ENCODE peak calls at places on chromosomes 13 and 19, in four cellular contexts. One of them, this sample, is unnamed.

GRCh38 chr19:51026554-51026831 is at the start of gene KLK11:
- DNase-seq in C1 segment of cervical spinal cord: no peak
- DNase-seq in NCI-H2081: no peak
- DNase-seq in breast epithelium: no peak
- DNase-seq in this sample: no peak

GRCh38 chr13:114009590-114010400 is 35.9 kb upstream of the C13orf46 start:
- DNase-seq in NCI-H2081: no peak
- DNase-seq in breast epithelium: no peak
- DNase-seq in C1 segment of cervical spinal cord: no peak
- DNase-seq in this sample: peak

GRCh38 chr13:33434676-33435075 is 149.1 kb upstream of the STARD13 start:
- DNase-seq in C1 segment of cervical spinal cord: no peak
- DNase-seq in breast epithelium: no peak
- DNase-seq in NCI-H2081: no peak
- DNase-seq in this sample: no peak

GRCh38 chr19:33401683-33402420 is 28.3 kb downstream of the CEBPG start:
- DNase-seq in C1 segment of cervical spinal cord: no peak
- DNase-seq in NCI-H2081: no peak
- DNase-seq in breast epithelium: no peak
- DNase-seq in this sample: no peak

GRCh38 chr13:97879646-97880297 is 73.7 kb upstream of the IPO5 start:
- DNase-seq in NCI-H2081: no peak
- DNase-seq in breast epithelium: no peak
- DNase-seq in C1 segment of cervical spinal cord: no peak
- DNase-seq in this sample: no peak

GRCh38 chr19:48967346-48968178 is 2.5 kb downstream of the FTL start:
- DNase-seq in breast epithelium: no peak
- DNase-seq in C1 segment of cervical spinal cord: no peak
- DNase-seq in NCI-H2081: no peak
- DNase-seq in this sample: no peak

GRCh38 chr13:100646030-100646673 is 28.4 kb downstream of the TMTC4 start:
- DNase-seq in C1 segment of cervical spinal cord: no peak
- DNase-seq in NCI-H2081: peak
- DNase-seq in breast epithelium: no peak
- DNase-seq in this sample: no peak

GRCh38 chr19:52351512-52351911 is 15.5 kb downstream of the ZNF610 start:
- DNase-seq in C1 segment of cervical spinal cord: no peak
- DNase-seq in NCI-H2081: no peak
- DNase-seq in breast epithelium: no peak
- DNase-seq in this sample: no peak

GRCh38 chr13:36131215-36131930 is at the start of gene DCLK1:
- DNase-seq in NCI-H2081: peak
- DNase-seq in C1 segment of cervical spinal cord: no peak
- DNase-seq in breast epithelium: no peak
- DNase-seq in this sample: peak

GRCh38 chr13:23087884-23088283 is 92.9 kb upstream of the SGCG start:
- DNase-seq in NCI-H2081: peak
- DNase-seq in breast epithelium: no peak
- DNase-seq in C1 segment of cervical spinal cord: no peak
- DNase-seq in this sample: no peak

GRCh38 chr13:111531505-111531904 is 211.1 kb downstream of the TEX29 start:
- DNase-seq in breast epithelium: no peak
- DNase-seq in NCI-H2081: peak
- DNase-seq in C1 segment of cervical spinal cord: no peak
- DNase-seq in this sample: no peak

GRCh38 chr13:113148407-113148806 is 10.0 kb upstream of the PROZ start:
- DNase-seq in breast epithelium: no peak
- DNase-seq in C1 segment of cervical spinal cord: no peak
- DNase-seq in NCI-H2081: no peak
- DNase-seq in this sample: no peak

GRCh38 chr13:80274643-80275042 is 66.3 kb downstream of the SPRY2 start:
- DNase-seq in breast epithelium: no peak
- DNase-seq in C1 segment of cervical spinal cord: no peak
- DNase-seq in NCI-H2081: no peak
- DNase-seq in this sample: no peak

GRCh38 chr13:20828540-20829364 is 55.0 kb upstream of the EEF1AKMT1 start:
- DNase-seq in NCI-H2081: peak
- DNase-seq in breast epithelium: no peak
- DNase-seq in C1 segment of cervical spinal cord: peak
- DNase-seq in this sample: no peak

GRCh38 chr19:41921280-41922219 is 6.7 kb downstream of the ERFL start:
- DNase-seq in breast epithelium: no peak
- DNase-seq in C1 segment of cervical spinal cord: no peak
- DNase-seq in NCI-H2081: no peak
- DNase-seq in this sample: no peak

This sample was measured in suprapubic skin.